ENCODE peak calls at places on chromosomes 2 and 18, in nine cellular contexts. J is stimulated activated CD4-positive, alpha-beta T cell treated with anti-CD3 and anti-CD28 coated beads, TNF-alpha, amount 100 ng/mL, for 1 hour; O is C1 segment of cervical spinal cord; S is NCI-H2081; U is M059J; X is kidney glomerular epithelial cell; R is NCI-H1105 treated with DMSO at 0.1 percent for 48 hours; T is activated CD4-positive, alpha-beta T cell treated with anti-CD3 and anti-CD28 coated beads, Interleukin-2, amount 50 U/mL, for 1 hour; E is EL. H is an unnamed sample.
A peak's percentile ranks its signal among the peaks of the same experiment; 100 is the strongest.

GRCh38 chr18:62867521-62867920 is 152.2 kb downstream of the PHLPP1 start:
- DNase-seq in J (no peak), O (no peak), S (no peak), U (no peak), X (no peak), R (no peak), T (no peak), E (no peak), H (no peak)

GRCh38 chr18:58263055-58263732 is 219.2 kb downstream of the NEDD4L start:
- DNase-seq in J (no peak), O (no peak), S (no peak), U (peak; percentile 86), X (peak; percentile 83), R (no peak), T (no peak), E (peak; percentile 28), H (no peak)

GRCh38 chr2:176139621-176140020 is 10.1 kb downstream of the HOXD8 start:
- DNase-seq in J (no peak), O (no peak), S (no peak), U (no peak), X (no peak), R (no peak), T (no peak), E (no peak), H (no peak)

GRCh38 chr2:126856403-126856802 is 42.3 kb upstream of the TEX51 start:
- DNase-seq in J (no peak), O (no peak), S (no peak), U (no peak), X (no peak), R (no peak), T (no peak), E (no peak), H (no peak)

GRCh38 chr2:97774425-97774824 is 61.0 kb downstream of the ZAP70 start:
- DNase-seq in J (no peak), O (no peak), S (no peak), U (no peak), X (no peak), R (no peak), T (no peak), E (no peak), H (no peak)

GRCh38 chr2:241808701-241809382 is at the start of gene NEU4:
- DNase-seq in J (no peak), O (no peak), S (no peak), U (no peak), X (no peak), R (no peak), T (no peak), E (no peak), H (no peak)

GRCh38 chr18:49412673-49413072 is 47.8 kb downstream of the DYM start:
- DNase-seq in J (no peak), O (no peak), S (no peak), U (no peak), X (no peak), R (no peak), T (no peak), E (no peak), H (no peak)

GRCh38 chr18:60895181-60895580 is 438.0 kb upstream of the CDH20 start:
- DNase-seq in J (no peak), O (no peak), S (no peak), U (peak; percentile 63), X (no peak), R (no peak), T (no peak), E (no peak), H (no peak)

GRCh38 chr2:53312721-53313120 is 454.9 kb upstream of the CHAC2 start:
- DNase-seq in J (no peak), O (no peak), S (no peak), U (no peak), X (no peak), R (no peak), T (no peak), E (no peak), H (no peak)

GRCh38 chr2:27118525-27119329 is at the start of gene CGREF1:
- DNase-seq in J (peak; percentile 14), O (peak; percentile 15), S (peak; percentile 45), U (no peak), X (no peak), R (peak; percentile 10), T (no peak), E (no peak), H (no peak)

GRCh38 chr2:85429213-85429923 is 10.9 kb downstream of the SH2D6 start:
- DNase-seq in J (no peak), O (no peak), S (no peak), U (no peak), X (no peak), R (no peak), T (no peak), E (no peak), H (no peak)

GRCh38 chr2:130728007-130728454 is 839 bp upstream of the GPR148 start:
- DNase-seq in J (no peak), O (no peak), S (no peak), U (no peak), X (no peak), R (no peak), T (peak; percentile 17), E (no peak), H (no peak)

GRCh38 chr2:238777369-238778067 is 70.4 kb upstream of the TWIST2 start:
- DNase-seq in J (no peak), O (no peak), S (no peak), U (no peak), X (no peak), R (no peak), T (no peak), E (no peak), H (no peak)

GRCh38 chr18:7207366-7207765 is 23.5 kb upstream of the LRRC30 start:
- DNase-seq in J (no peak), O (peak; percentile 7), S (no peak), U (peak; percentile 10), X (no peak), R (no peak), T (no peak), E (no peak), H (no peak)

GRCh38 chr18:59509477-59510173 is 150.6 kb upstream of the LMAN1 start:
- DNase-seq in J (no peak), O (no peak), S (no peak), U (no peak), X (no peak), R (no peak), T (no peak), E (peak; percentile 55), H (no peak)

GRCh38 chr2:3127279-3127690 is 250.3 kb downstream of the EIPR1 start:
- DNase-seq in J (no peak), O (no peak), S (peak; percentile 76), U (no peak), X (no peak), R (no peak), T (no peak), E (peak; percentile 3), H (no peak)

GRCh38 chr2:238103465-238104070 is 3.4 kb downstream of the ESPNL start:
- DNase-seq in J (no peak), O (no peak), S (no peak), U (no peak), X (no peak), R (no peak), T (no peak), E (no peak), H (no peak)

GRCh38 chr2:234164499-234165409 is 114.3 kb downstream of the SPP2 start:
- DNase-seq in J (no peak), O (no peak), S (no peak), U (no peak), X (peak; percentile 49), R (no peak), T (peak; percentile 44), E (no peak), H (no peak)